ENCODE peak calls at places on chromosomes 1 and 21, in nine cellular contexts. Q is heart right ventricle, F is adrenal gland, U is endodermal cell, H is HCT116, M is thoracic aorta, X is psoas muscle, P is fibroblast of lung, T is transverse colon. K is an unnamed sample.

GRCh38 chr1:1624443-1625403 is 7.2 kb upstream of the MMP23B start:
- DNase-seq in P (no peak), X (peak; percentile 21), F (no peak), H (no peak), U (peak; percentile 73), Q (peak; percentile 72), T (no peak), M (no peak), K (no peak)

GRCh38 chr1:43853161-43853921 is 80.3 kb upstream of the ARTN start:
- DNase-seq in H (no peak), U (peak; percentile 24), T (peak; percentile 78), Q (peak; percentile 37), X (peak; percentile 50), F (peak; percentile 32), M (no peak), P (peak; percentile 89), K (no peak)

GRCh38 chr1:3834701-3835100 is 22.3 kb downstream of the CEP104 start:
- DNase-seq in P (no peak), X (no peak), Q (no peak), M (no peak), H (no peak), T (no peak), U (no peak), F (no peak), K (no peak)

GRCh38 chr1:226166341-226166740 is 20.2 kb downstream of the ACBD3 start:
- DNase-seq in Q (no peak), P (no peak), H (no peak), M (no peak), U (no peak), F (no peak), T (no peak), X (no peak), K (no peak)

GRCh38 chr1:237220243-237220642 is 178.3 kb downstream of the RYR2 start:
- DNase-seq in Q (peak; percentile 49), M (no peak), P (no peak), U (no peak), H (no peak), T (no peak), X (no peak), F (no peak), K (no peak)

GRCh38 chr1:57798499-57798898 is 374.6 kb upstream of the DAB1 start:
- DNase-seq in H (no peak), Q (no peak), T (no peak), M (no peak), F (no peak), X (no peak), P (no peak), U (no peak), K (no peak)

GRCh38 chr1:12177999-12178441 is 11.2 kb downstream of the TNFRSF1B start:
- DNase-seq in M (peak; percentile 64), T (peak; percentile 64), P (peak; percentile 83), F (peak; percentile 70), U (no peak), H (peak; percentile 35), Q (no peak), X (peak; percentile 78), K (peak; percentile 97)

GRCh38 chr21:35646606-35647005 is 413.7 kb downstream of the SETD4 start:
- DNase-seq in P (no peak), U (no peak), M (no peak), X (no peak), Q (no peak), F (peak; percentile 49), T (no peak), H (no peak), K (no peak)

GRCh38 chr1:23167353-23168078 is 1.1 kb downstream of the LUZP1 start:
- DNase-seq in F (peak; percentile 51), Q (peak; percentile 37), H (no peak), X (peak; percentile 41), U (peak; percentile 84), T (peak; percentile 57), P (peak; percentile 71), M (no peak), K (peak; percentile 32)

GRCh38 chr1:186187601-186188000 is 187.5 kb downstream of the TPR start:
- DNase-seq in H (no peak), F (no peak), P (no peak), Q (no peak), X (no peak), M (no peak), T (no peak), U (no peak), K (no peak)

GRCh38 chr1:186188736-186189135 is 186.3 kb downstream of the TPR start:
- DNase-seq in Q (no peak), M (no peak), F (no peak), X (no peak), H (no peak), T (no peak), U (no peak), P (peak; percentile 41), K (no peak)

GRCh38 chr1:186188004-186188539 is 187.0 kb downstream of the TPR start:
- DNase-seq in M (no peak), P (peak; percentile 95), T (no peak), X (no peak), Q (no peak), U (no peak), H (peak; percentile 63), F (no peak), K (no peak)

GRCh38 chr1:186183219-186183618 is 191.8 kb downstream of the TPR start:
- DNase-seq in H (peak; percentile 33), T (no peak), M (peak; percentile 13), X (peak; percentile 41), Q (no peak), U (no peak), F (no peak), P (peak; percentile 68), K (no peak)

GRCh38 chr1:186183970-186184628 is 191.0 kb downstream of the TPR start:
- DNase-seq in F (no peak), P (peak; percentile 69), Q (no peak), X (no peak), U (no peak), M (no peak), T (no peak), H (no peak), K (no peak)
- H3K4me3 ChIP-seq in F (peak overlapping the region; percentile 6), P (peak overlapping the region; percentile 24), Q (no peak overlapping the region), X (no peak overlapping the region), U (no peak overlapping the region), M (peak overlapping the region; percentile 49), T (no peak overlapping the region), H (no peak overlapping the region), K (no peak overlapping the region)

GRCh38 chr1:47709302-47710074 is 271.6 kb downstream of the FOXD2 start:
- DNase-seq in F (no peak), Q (no peak), P (no peak), H (no peak), M (no peak), U (peak; percentile 87), T (peak; percentile 50), X (no peak), K (no peak)
- TF ChIP-seq CTCF in F (peak; percentile 30), Q (no peak), P (peak; percentile 18), H (no peak), M (peak; percentile 48), U (peak; percentile 84), T (peak; percentile 39), X (peak; percentile 21), K (no peak)

DNA sequence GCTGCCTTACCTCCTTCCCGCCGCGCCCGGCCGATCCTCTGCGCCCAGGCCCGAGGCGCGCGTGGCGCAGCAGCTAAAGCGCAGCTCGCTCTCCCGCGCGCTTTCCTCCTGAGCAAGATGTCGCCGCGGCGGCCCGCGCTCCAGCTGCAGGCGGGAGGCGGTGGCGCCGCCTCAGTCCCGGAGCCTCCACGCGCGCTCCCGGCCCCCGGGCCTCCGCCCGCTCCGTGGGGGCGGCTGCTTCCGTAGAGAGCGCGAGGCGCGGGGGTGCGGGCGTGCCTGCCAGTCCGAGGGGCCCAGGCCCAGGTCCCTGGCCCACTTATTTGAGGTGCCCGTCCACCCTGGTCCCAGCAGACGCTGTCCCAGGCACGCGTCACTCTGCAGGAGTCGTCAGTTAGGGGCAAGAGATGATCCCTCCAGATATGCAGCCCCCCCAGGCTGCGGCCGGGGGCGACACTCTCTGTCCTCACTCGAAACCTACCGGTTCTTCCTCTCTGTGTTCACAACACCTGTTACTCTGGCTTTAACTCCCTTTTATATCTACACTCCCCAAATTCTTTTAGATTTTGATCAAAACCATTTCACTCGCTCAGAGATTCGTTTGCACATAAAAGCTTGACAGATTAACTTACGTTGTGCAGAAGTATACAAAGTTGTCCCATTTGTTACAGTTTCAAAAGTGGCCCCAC is at the start of gene CCSAP:
- DNase-seq in Q (peak; percentile 35), F (peak; percentile 47), T (peak; percentile 63), H (no peak), U (peak; percentile 75), X (peak; percentile 54), P (peak; percentile 56), M (no peak), K (no peak)
- H3K4me1 ChIP-seq in Q (peaks cover 32% of the 10 kb centered on the region), F (no peaks in the 10 kb centered on the region), T (no peaks in the 10 kb centered on the region), H (peaks cover 7% of the 10 kb centered on the region), U (no peaks in the 10 kb centered on the region), X (peaks cover 8% of the 10 kb centered on the region), P (peaks cover 6% of the 10 kb centered on the region), M (peaks cover 4% of the 10 kb centered on the region), K (peaks cover 14% of the 10 kb centered on the region)

GRCh38 chr1:25876693-25877077 is 1.2 kb upstream of the PAQR7 start:
- DNase-seq in Q (no peak), M (no peak), F (no peak), U (no peak), T (no peak), X (no peak), H (no peak), P (no peak), K (no peak)

GRCh38 chr1:25875856-25876692 is 566 bp upstream of the PAQR7 start:
- DNase-seq in P (no peak), U (peak; percentile 91), Q (no peak), X (no peak), F (peak; percentile 78), H (no peak), T (no peak), M (peak; percentile 26), K (peak; percentile 35)

GRCh38 chr1:25874209-25874608 is 1.3 kb downstream of the PAQR7 start:
- DNase-seq in M (no peak), P (no peak), Q (no peak), U (no peak), F (no peak), T (no peak), H (no peak), X (no peak), K (no peak)

GRCh38 chr1:25874635-25875153 is 814 bp downstream of the PAQR7 start:
- DNase-seq in T (no peak), X (no peak), F (no peak), P (no peak), U (no peak), M (no peak), H (no peak), Q (no peak), K (no peak)

DNA sequence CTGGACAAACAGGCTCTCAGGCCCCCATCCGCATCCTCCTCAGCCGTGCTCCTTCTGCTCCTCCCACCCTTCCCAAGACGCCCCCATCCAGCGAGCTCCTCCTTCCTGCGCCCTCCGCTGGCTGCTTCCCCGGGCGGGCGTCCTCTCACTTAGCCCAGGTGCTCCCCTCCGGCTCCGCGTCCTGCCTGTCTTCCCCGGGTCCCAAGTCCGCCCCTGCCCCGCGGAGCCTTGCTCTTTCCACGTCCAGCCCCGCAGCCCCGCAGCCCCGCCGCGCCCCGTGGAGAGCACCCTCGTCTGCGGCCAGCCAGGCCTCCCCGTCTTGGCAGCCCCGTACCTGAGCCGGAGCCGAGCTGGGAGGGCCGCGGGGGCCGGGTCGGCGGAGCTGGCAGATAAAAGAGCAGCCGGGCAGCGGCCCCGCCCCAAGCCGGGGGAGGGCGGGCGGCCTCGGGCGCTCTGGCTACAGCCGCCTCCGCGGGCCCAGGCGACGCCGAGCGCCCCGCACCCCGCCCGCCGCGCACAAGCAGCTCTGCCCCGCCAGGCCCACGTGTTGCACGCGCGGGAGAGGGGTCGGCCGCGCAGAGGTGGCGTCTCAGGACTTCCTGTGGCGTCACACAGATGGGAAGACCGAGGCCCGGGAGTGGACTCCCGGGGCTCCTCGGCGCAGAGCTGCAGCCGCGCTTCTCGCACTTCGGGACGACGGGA is at the start of gene PAQR7:
- DNase-seq in P (peak; percentile 85), X (peak; percentile 79), H (no peak), M (no peak), Q (peak; percentile 73), T (peak; percentile 77), U (peak; percentile 90), F (peak; percentile 84), K (no peak)
- H3K4me3 ChIP-seq in P (peak within 1 kb of the TSS; percentile 67), X (peak within 1 kb of the TSS; percentile 78), H (peak within 1 kb of the TSS; percentile 78), M (peak within 1 kb of the TSS; percentile 86), Q (peak within 1 kb of the TSS; percentile 62), T (peak within 1 kb of the TSS; percentile 50), U (peak within 1 kb of the TSS; percentile 76), F (peak within 1 kb of the TSS; percentile 91), K (peak within 1 kb of the TSS; percentile 76)

K was measured in CD8-positive, alpha-beta T cell.